ENCODE peak calls at places on chromosomes 2 and 18, in nine cellular contexts. B is IMR-90, Z is neural crest cell, X is foreskin fibroblast, J is HFF-Myc, P is GM13976, O is fibroblast of lung, E is AG09319, A is endothelial cell. H is an unnamed sample.

GRCh38 chr2:145939949-145940348 is 1420.0 kb upstream of the ZEB2 start:
- DNase-seq in E (no peak), X (no peak), P (no peak), B (no peak), A (no peak), Z (no peak), J (no peak), O (no peak), H (no peak)

GRCh38 chr2:60991644-60992043 is 25.9 kb upstream of the PEX13 start:
- DNase-seq in X (no peak), A (no peak), Z (no peak), J (no peak), O (no peak), B (no peak), E (no peak), P (no peak), H (no peak)

GRCh38 chr2:219433666-219434467 is 776 bp upstream of the SPEG start:
- DNase-seq in P (no peak), J (no peak), E (no peak), B (peak; percentile 71), Z (no peak), O (peak; percentile 67), X (peak; percentile 25), A (peak; percentile 70), H (no peak)

GRCh38 chr2:71513721-71514120 is 60.4 kb downstream of the DYSF start:
- DNase-seq in B (no peak), O (no peak), P (no peak), E (no peak), X (no peak), Z (no peak), A (no peak), J (no peak), H (no peak)

GRCh38 chr18:336753-337152 is 68.9 kb upstream of the THOC1 start:
- DNase-seq in O (no peak), B (no peak), P (no peak), X (no peak), Z (no peak), A (no peak), E (no peak), J (no peak), H (no peak)

GRCh38 chr2:197628043-197628500 is 47.3 kb downstream of the RFTN2 start:
- DNase-seq in X (no peak), J (no peak), Z (peak; percentile 26), O (peak; percentile 13), A (no peak), P (no peak), B (peak; percentile 40), E (no peak), H (no peak)

GRCh38 chr2:217555075-217555876 is 447.5 kb downstream of the TNS1 start:
- DNase-seq in A (no peak), Z (no peak), B (no peak), P (no peak), J (no peak), X (no peak), E (no peak), O (peak; percentile 8), H (no peak)

GRCh38 chr2:100682536-100682935 is 119.7 kb downstream of the PDCL3 start:
- DNase-seq in A (no peak), O (no peak), X (no peak), J (no peak), B (no peak), P (no peak), Z (no peak), E (no peak), H (no peak)

GRCh38 chr2:127226520-127227263 is 6.6 kb upstream of the CYP27C1 start:
- DNase-seq in P (peak; percentile 74), O (peak; percentile 95), B (peak; percentile 95), E (peak; percentile 32), Z (no peak), J (peak; percentile 84), X (peak; percentile 74), A (no peak), H (peak; percentile 69)

GRCh38 chr2:236343400-236344161 is 79.4 kb upstream of the ASB18 start:
- DNase-seq in B (peak; percentile 75), X (peak; percentile 50), E (peak; percentile 42), J (peak; percentile 36), Z (peak; percentile 46), A (peak; percentile 53), P (peak; percentile 80), O (peak; percentile 69), H (peak; percentile 77)

GRCh38 chr2:134173338-134174016 is 80.4 kb upstream of the MGAT5 start:
- DNase-seq in X (no peak), Z (no peak), E (no peak), P (no peak), O (no peak), J (no peak), B (no peak), A (no peak), H (no peak)

GRCh38 chr18:54849683-54850082 is 21.4 kb downstream of the RAB27B start:
- DNase-seq in A (no peak), J (no peak), O (no peak), B (no peak), P (no peak), E (no peak), Z (no peak), X (no peak), H (no peak)

GRCh38 chr2:10619643-10620042 is 70.1 kb downstream of the NOL10 start:
- DNase-seq in B (peak; percentile 69), X (peak; percentile 12), O (peak; percentile 68), E (no peak), P (no peak), Z (no peak), A (no peak), J (no peak), H (no peak)

GRCh38 chr2:186546842-186547241 is 43.0 kb upstream of the ITGAV start:
- DNase-seq in O (peak; percentile 70), E (no peak), J (no peak), P (no peak), X (peak; percentile 50), B (peak; percentile 36), A (no peak), Z (no peak), H (no peak)

GRCh38 chr2:143468341-143468888 is 339.2 kb downstream of the ARHGAP15 start:
- DNase-seq in P (peak; percentile 15), E (no peak), B (no peak), Z (no peak), O (no peak), J (no peak), A (no peak), X (no peak), H (peak; percentile 26)

GRCh38 chr2:143469323-143469722 is 340.1 kb downstream of the ARHGAP15 start:
- DNase-seq in B (no peak), A (no peak), E (no peak), O (no peak), Z (no peak), X (no peak), J (no peak), P (no peak), H (no peak)

GRCh38 chr2:143463717-143464116 is 334.5 kb downstream of the ARHGAP15 start:
- DNase-seq in B (no peak), J (no peak), Z (no peak), E (no peak), O (no peak), X (no peak), P (no peak), A (no peak), H (no peak)

GRCh38 chr2:143467011-143467410 is 337.8 kb downstream of the ARHGAP15 start:
- DNase-seq in J (no peak), O (no peak), A (no peak), P (no peak), Z (no peak), E (no peak), X (no peak), B (no peak), H (no peak)

DNA sequence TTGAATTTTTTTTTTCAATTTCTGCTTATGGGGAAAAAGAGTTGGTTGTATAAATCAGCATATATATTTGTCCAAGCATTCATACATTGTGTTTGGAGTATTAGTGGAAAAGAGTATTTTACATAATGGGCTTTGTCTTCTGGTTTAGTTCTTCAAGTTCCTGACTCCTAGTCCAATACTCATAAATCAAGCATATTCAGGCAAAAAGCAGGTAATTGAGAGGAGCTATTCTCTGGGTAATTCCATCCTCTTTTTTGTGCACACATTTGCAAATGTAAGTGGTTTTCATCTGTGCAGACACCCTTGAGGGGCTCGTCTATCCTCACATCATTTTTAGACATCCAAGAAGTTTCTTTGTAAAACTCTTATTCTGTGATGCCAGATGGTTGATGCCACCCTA is 337.2 kb downstream of the ARHGAP15 start:
- DNase-seq in Z (no peak), B (no peak), X (no peak), P (no peak), O (no peak), E (no peak), J (no peak), A (no peak), H (no peak)
- TF ChIP-seq CTCF in Z (no peak), B (no peak), X (no peak), P (no peak), O (no peak), E (no peak), J (no peak), A (no peak), H (no peak)

GRCh38 chr2:28753043-28753683 is 1.5 kb downstream of the PPP1CB start:
- DNase-seq in O (peak; percentile 69), B (peak; percentile 81), P (peak; percentile 38), E (peak; percentile 44), X (peak; percentile 41), J (peak; percentile 39), A (peak; percentile 27), Z (no peak), H (peak; percentile 41)
- TF ChIP-seq CTCF in O (peak; percentile 76), B (peak; percentile 75), P (peak; percentile 47), E (peak; percentile 70), X (peak; percentile 62), J (peak; percentile 69), A (no peak), Z (peak; percentile 74), H (peak; percentile 64)

GRCh38 chr18:33495278-33495677 is 54.8 kb upstream of the CCDC178 start:
- DNase-seq in A (peak; percentile 50), O (peak; percentile 56), P (no peak), E (no peak), X (no peak), B (peak; percentile 13), Z (peak; percentile 27), J (no peak), H (no peak)
- TF ChIP-seq CTCF in A (peak; percentile 32), O (peak; percentile 32), P (peak; percentile 32), E (peak; percentile 4), X (no peak), B (peak; percentile 30), Z (peak; percentile 69), J (peak; percentile 33), H (peak; percentile 51)

GRCh38 chr2:138235041-138235440 is 266.5 kb upstream of the SPOPL start:
- DNase-seq in J (no peak), E (no peak), O (no peak), Z (no peak), A (no peak), B (no peak), P (no peak), X (no peak), H (no peak)

GRCh38 chr2:138236142-138236541 is 265.4 kb upstream of the SPOPL start:
- DNase-seq in P (no peak), B (no peak), A (no peak), J (no peak), Z (no peak), O (no peak), X (no peak), E (no peak), H (no peak)

GRCh38 chr2:138238908-138239307 is 262.7 kb upstream of the SPOPL start:
- DNase-seq in P (no peak), O (no peak), X (no peak), J (no peak), Z (no peak), A (no peak), E (no peak), B (no peak), H (no peak)

GRCh38 chr2:138239902-138240595 is 261.5 kb upstream of the SPOPL start:
- DNase-seq in X (no peak), J (no peak), O (peak; percentile 75), P (no peak), B (no peak), Z (no peak), E (no peak), A (no peak), H (no peak)

GRCh38 chr2:138237657-138238384 is 263.7 kb upstream of the SPOPL start:
- DNase-seq in X (no peak), J (no peak), Z (no peak), B (no peak), P (no peak), O (no peak), E (no peak), A (no peak), H (no peak)
- TF ChIP-seq CTCF in X (no peak), J (no peak), Z (no peak), B (no peak), P (no peak), O (no peak), E (no peak), A (no peak), H (no peak)

H was measured in GM13977.